ENCODE peak calls at places on chromosome 18, in nine cellular contexts. Q, O, P, T, Z, E, S, H and M are unnamed samples.

GRCh38 chr18:11047156-11047555 is 102.2 kb downstream of the PIEZO2 start:
- DNase-seq in Q (no peak), O (no peak), P (no peak), T (no peak), Z (no peak), E (no peak), S (no peak), H (no peak), M (no peak)

GRCh38 chr18:59039449-59039848 is 100.2 kb upstream of the SEC11C start:
- DNase-seq in Q (no peak), O (no peak), P (no peak), T (no peak), Z (no peak), E (no peak), S (no peak), H (no peak), M (no peak)

GRCh38 chr18:38688402-38688801 is 1122.8 kb upstream of the CELF4 start:
- DNase-seq in Q (no peak), O (no peak), P (no peak), T (no peak), Z (no peak), E (no peak), S (peak; percentile 45), H (no peak), M (no peak)

GRCh38 chr18:3593904-3594759 is 144.2 kb downstream of the TGIF1 start:
- DNase-seq in Q (peak; percentile 94), O (peak; percentile 96), P (peak; percentile 91), T (peak; percentile 85), Z (peak; percentile 86), E (peak; percentile 94), S (peak; percentile 98), H (peak; percentile 97), M (peak; percentile 99)

GRCh38 chr18:79071037-79071960 is 2.1 kb downstream of the ATP9B start:
- DNase-seq in Q (no peak), O (peak; percentile 17), P (no peak), T (no peak), Z (no peak), E (no peak), S (no peak), H (no peak), M (no peak)

GRCh38 chr18:34339155-34339554 is 114.4 kb upstream of the NOL4 start:
- DNase-seq in Q (no peak), O (no peak), P (no peak), T (no peak), Z (no peak), E (no peak), S (no peak), H (no peak), M (no peak)

GRCh38 chr18:74163019-74163656 is 14.8 kb downstream of the TIMM21 start:
- DNase-seq in Q (no peak), O (peak; percentile 78), P (no peak), T (no peak), Z (no peak), E (no peak), S (no peak), H (peak; percentile 20), M (no peak)

GRCh38 chr18:61435064-61435652 is 101.9 kb downstream of the CDH20 start:
- DNase-seq in Q (no peak), O (peak; percentile 52), P (no peak), T (peak; percentile 1), Z (no peak), E (peak; percentile 18), S (no peak), H (peak; percentile 23), M (peak; percentile 4)

GRCh38 chr18:59455728-59456276 is 96.7 kb upstream of the LMAN1 start:
- DNase-seq in Q (no peak), O (peak; percentile 54), P (no peak), T (no peak), Z (no peak), E (no peak), S (no peak), H (no peak), M (no peak)

GRCh38 chr18:73848656-73849055 is 299.0 kb downstream of the FBXO15 start:
- DNase-seq in Q (peak; percentile 22), O (no peak), P (no peak), T (peak; percentile 34), Z (no peak), E (no peak), S (no peak), H (peak; percentile 71), M (peak; percentile 90)

GRCh38 chr18:961644-962355 is 57.1 kb downstream of the ADCYAP1 start:
- DNase-seq in Q (peak; percentile 12), O (peak; percentile 65), P (no peak), T (peak; percentile 13), Z (no peak), E (peak; percentile 3), S (no peak), H (peak; percentile 46), M (peak; percentile 80)

GRCh38 chr18:72799106-72799505 is 68.7 kb downstream of the NETO1 start:
- DNase-seq in Q (no peak), O (no peak), P (no peak), T (no peak), Z (no peak), E (no peak), S (no peak), H (no peak), M (no peak)

GRCh38 chr18:57025525-57025924 is 121.4 kb upstream of the BOD1L2 start:
- DNase-seq in Q (peak; percentile 32), O (no peak), P (no peak), T (no peak), Z (no peak), E (peak; percentile 60), S (no peak), H (no peak), M (peak; percentile 16)

GRCh38 chr18:54100920-54101319 is 123.5 kb downstream of the MBD2 start:
- DNase-seq in Q (peak; percentile 36), O (no peak), P (no peak), T (no peak), Z (no peak), E (no peak), S (no peak), H (peak; percentile 40), M (peak; percentile 79)

GRCh38 chr18:67359868-67360838 is 156.4 kb downstream of the DSEL start:
- DNase-seq in Q (peak; percentile 81), O (no peak), P (peak; percentile 11), T (peak; percentile 84), Z (no peak), E (peak; percentile 68), S (peak; percentile 59), H (peak; percentile 97), M (peak; percentile 91)

GRCh38 chr18:79385749-79386341 is 9.9 kb upstream of the NFATC1 start:
- DNase-seq in Q (no peak), O (no peak), P (no peak), T (no peak), Z (peak; percentile 53), E (no peak), S (no peak), H (no peak), M (no peak)

GRCh38 chr18:72869786-72870185 is 2.0 kb upstream of the NETO1 start:
- DNase-seq in Q (no peak), O (no peak), P (peak; percentile 66), T (no peak), Z (no peak), E (no peak), S (no peak), H (no peak), M (no peak)

GRCh38 chr18:11137400-11137799 is 12.0 kb downstream of the PIEZO2 start:
- DNase-seq in Q (no peak), O (no peak), P (no peak), T (no peak), Z (no peak), E (no peak), S (no peak), H (no peak), M (no peak)

GRCh38 chr18:22493940-22494339 is 76.2 kb upstream of the CTAGE1 start:
- DNase-seq in Q (peak; percentile 62), O (no peak), P (no peak), T (peak; percentile 70), Z (no peak), E (no peak), S (no peak), H (peak; percentile 68), M (peak; percentile 52)

GRCh38 chr18:33440011-33440383 is 524 bp downstream of the CCDC178 start:
- DNase-seq in Q (no peak), O (peak; percentile 23), P (no peak), T (no peak), Z (no peak), E (peak; percentile 40), S (no peak), H (peak; percentile 65), M (peak; percentile 52)